ENCODE peak calls at places on chromosomes 3 and 15, in five cellular contexts. T is A673, S is fibroblast of lung, L is GM23338, U is mammary epithelial cell. O is an unnamed sample.

GRCh38 chr3:195042741-195043611 is 228.0 kb downstream of the XXYLT1 start:
- DNase-seq in T (no peak), L (peak), S (no peak), U (peak), O (no peak)

GRCh38 chr3:147398841-147399534 is 7.4 kb downstream of the ZIC4 start:
- DNase-seq in L (no peak), S (no peak), T (no peak), U (peak), O (no peak)

GRCh38 chr3:195119461-195120198 is 151.3 kb downstream of the XXYLT1 start:
- DNase-seq in L (peak), U (no peak), S (peak), T (no peak), O (no peak)

GRCh38 chr3:16190704-16191103 is 16.2 kb downstream of the GALNT15 start:
- DNase-seq in L (no peak), T (no peak), S (no peak), U (no peak), O (no peak)

GRCh38 chr3:12227833-12228232 is 61.0 kb upstream of the PPARG start:
- DNase-seq in T (no peak), S (peak), L (no peak), U (peak), O (no peak)

GRCh38 chr3:144273611-144274010 is 302.0 kb downstream of the DIPK2A start:
- DNase-seq in T (no peak), U (no peak), S (peak), L (no peak), O (no peak)

GRCh38 chr3:127822166-127822835 is at the start of gene MGLL:
- DNase-seq in T (peak), S (peak), L (peak), U (peak), O (no peak)

GRCh38 chr3:41267975-41268640 is 68.8 kb downstream of the CTNNB1 start:
- DNase-seq in T (no peak), U (peak), S (peak), L (no peak), O (peak)

GRCh38 chr3:69879051-69879450 is 120.5 kb upstream of the SAMMSON start:
- DNase-seq in U (no peak), L (no peak), T (no peak), S (no peak), O (no peak)

GRCh38 chr15:80325206-80325605 is 73.2 kb upstream of the CTXND1 start:
- DNase-seq in S (no peak), T (no peak), U (no peak), L (no peak), O (no peak)

GRCh38 chr3:195908439-195909293 is at the start of gene TNK2:
- DNase-seq in U (no peak), L (peak), S (no peak), T (no peak), O (no peak)

GRCh38 chr3:168327836-168328235 is 232.1 kb upstream of the GOLIM4 start:
- DNase-seq in U (no peak), T (no peak), L (no peak), S (no peak), O (no peak)

GRCh38 chr3:168325684-168326083 is 230.0 kb upstream of the GOLIM4 start:
- DNase-seq in S (no peak), L (no peak), U (no peak), T (no peak), O (no peak)

DNA sequence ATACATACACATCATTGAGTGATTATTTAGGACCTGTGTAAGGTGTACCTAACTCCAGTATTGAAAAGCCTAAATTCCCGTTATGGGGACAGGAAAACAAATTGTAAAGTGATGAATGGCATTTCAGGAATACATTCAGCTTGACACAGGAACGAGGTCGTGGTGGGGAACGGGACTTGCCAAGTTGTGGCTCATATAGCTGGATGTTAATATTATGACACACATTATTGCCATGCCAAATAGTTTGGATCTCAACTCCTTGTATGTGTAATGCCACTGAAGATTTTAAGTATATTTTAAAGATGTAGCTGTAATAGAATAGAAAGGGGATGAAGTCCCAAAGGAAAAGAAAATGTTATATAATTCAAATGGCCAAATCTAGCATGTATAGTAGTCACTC is 227.2 kb upstream of the GOLIM4 start:
- DNase-seq in L (no peak), S (peak), T (no peak), U (no peak), O (no peak)
- H3K4me3 ChIP-seq in L (no peak), S (no peak), T (no peak), U (no peak), O (no peak)

GRCh38 chr3:110391640-110392395 is 679.8 kb upstream of the NECTIN3 start:
- DNase-seq in S (peak), T (no peak), L (no peak), U (peak), O (no peak)
- TF ChIP-seq EZH2 in S (no peak), T (no peak), L (no peak), U (no peak), O (no peak)

DNA sequence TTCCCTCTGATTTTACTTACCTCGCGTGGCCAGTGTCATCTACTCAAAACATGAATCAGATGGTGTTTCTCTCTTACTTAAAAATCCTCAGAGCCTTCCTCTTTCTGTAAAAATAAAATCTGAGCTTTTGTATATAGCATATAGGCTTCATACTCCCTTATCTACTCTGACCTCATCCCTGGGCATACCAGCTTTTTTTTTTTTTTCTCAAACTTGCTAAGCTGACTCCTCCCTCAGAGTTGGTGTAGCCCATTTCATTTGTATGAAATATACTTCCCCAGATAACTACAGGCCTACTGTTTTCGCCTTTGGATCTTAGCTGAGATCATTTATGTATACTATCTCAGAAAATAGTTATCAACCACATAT is 648.9 kb upstream of the ALCAM start:
- DNase-seq in L (no peak), S (peak), U (no peak), T (no peak), O (no peak)
- H3K4me3 ChIP-seq in L (no peak), S (no peak), U (no peak), T (no peak), O (no peak)

DNA sequence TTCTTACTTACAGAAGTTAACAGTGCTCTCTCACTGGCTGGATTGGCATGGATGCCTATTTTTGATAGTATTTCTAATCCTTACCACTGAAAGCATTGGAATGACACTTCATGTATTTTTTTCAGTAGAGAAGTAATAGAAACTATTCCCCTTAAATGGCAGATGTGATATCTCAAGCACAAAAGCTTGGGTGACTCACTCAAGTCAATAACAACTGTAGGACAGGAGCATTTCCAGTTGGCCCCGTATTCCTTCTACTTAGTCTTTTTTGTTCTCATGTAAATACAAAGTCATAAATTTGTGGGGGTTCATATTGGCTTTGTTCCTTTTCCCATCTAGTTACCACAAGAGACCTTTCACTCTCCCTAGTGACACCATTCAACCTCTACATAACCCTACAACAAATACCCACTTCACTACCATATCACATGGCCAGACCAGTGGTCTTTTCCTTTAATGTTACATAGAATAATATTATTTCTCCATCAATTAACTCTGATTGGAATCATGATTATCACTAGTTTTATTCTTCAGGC is 94.3 kb upstream of the THBS1 start:
- DNase-seq in T (no peak), L (no peak), U (no peak), S (peak), O (no peak)
- TF ChIP-seq EZH2 in T (no peak), L (no peak), U (no peak), S (no peak), O (no peak)

GRCh38 chr3:63814300-63814699 is 4.8 kb upstream of the C3orf49 start:
- DNase-seq in L (peak), S (peak), T (no peak), U (no peak), O (no peak)
- H3K4me3 ChIP-seq in L (no peak), S (no peak), T (no peak), U (no peak), O (no peak)

GRCh38 chr3:58237940-58238681 is 519 bp downstream of the ABHD6 start:
- DNase-seq in S (no peak), T (no peak), L (peak), U (peak), O (no peak)
- TF ChIP-seq EZH2 in S (no peak), T (no peak), L (peak), U (no peak), O (no peak)

DNA sequence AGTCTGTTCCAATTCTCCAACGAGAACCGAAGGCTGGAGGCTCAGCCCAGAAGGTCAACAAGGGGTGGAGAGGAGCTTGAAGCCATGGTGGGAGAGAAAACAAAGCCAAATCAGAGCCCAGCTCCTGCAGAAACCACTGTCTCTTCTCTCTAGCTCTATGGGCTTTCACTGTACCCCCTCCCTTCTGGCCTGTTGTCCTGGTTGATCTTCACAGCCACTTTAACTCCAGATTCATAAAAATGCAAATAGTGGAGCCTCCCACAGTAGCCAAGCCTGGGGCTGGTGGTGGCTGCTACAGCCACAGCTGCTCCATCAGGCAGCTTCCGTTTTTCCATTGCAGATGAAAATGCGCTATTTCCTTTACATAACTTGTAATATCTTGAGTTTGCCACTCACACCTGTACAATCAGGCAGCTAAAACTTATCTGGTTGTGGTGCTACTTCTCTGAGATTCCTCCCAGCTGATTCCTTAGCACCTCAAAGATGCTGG is 20.7 kb upstream of the CAV3 start:
- DNase-seq in U (no peak), L (no peak), T (no peak), S (no peak), O (no peak)
- H3K4me3 ChIP-seq in U (no peak), L (no peak), T (no peak), S (no peak), O (no peak)

DNA sequence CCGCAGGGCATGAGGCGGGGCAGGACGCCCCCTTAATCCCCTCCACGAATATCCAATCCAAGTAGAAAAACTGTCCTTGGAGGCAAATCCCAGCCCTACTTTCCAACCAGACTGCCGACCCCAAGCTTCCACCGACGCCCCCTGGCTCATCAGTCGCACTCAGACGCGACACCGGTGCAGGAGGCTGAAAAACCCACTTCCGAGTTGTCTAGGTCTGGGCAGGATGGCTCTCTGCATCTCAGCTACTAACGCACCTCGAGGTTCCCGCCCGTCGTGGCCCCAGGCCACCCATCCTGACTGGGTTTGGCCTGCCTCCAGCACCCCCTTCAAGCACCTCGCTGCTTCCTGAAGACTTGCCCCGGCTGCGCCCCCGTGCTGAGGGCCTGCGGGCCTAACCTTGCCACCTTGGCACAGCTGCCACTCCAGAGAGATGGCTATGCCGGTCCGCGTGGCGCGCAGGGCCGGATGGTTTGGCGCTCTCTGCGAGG is 15.5 kb downstream of the RGMA start:
- DNase-seq in L (peak), S (no peak), T (no peak), U (no peak), O (no peak)
- TF ChIP-seq EZH2 in L (no peak), S (no peak), T (no peak), U (peak), O (peak)

DNA sequence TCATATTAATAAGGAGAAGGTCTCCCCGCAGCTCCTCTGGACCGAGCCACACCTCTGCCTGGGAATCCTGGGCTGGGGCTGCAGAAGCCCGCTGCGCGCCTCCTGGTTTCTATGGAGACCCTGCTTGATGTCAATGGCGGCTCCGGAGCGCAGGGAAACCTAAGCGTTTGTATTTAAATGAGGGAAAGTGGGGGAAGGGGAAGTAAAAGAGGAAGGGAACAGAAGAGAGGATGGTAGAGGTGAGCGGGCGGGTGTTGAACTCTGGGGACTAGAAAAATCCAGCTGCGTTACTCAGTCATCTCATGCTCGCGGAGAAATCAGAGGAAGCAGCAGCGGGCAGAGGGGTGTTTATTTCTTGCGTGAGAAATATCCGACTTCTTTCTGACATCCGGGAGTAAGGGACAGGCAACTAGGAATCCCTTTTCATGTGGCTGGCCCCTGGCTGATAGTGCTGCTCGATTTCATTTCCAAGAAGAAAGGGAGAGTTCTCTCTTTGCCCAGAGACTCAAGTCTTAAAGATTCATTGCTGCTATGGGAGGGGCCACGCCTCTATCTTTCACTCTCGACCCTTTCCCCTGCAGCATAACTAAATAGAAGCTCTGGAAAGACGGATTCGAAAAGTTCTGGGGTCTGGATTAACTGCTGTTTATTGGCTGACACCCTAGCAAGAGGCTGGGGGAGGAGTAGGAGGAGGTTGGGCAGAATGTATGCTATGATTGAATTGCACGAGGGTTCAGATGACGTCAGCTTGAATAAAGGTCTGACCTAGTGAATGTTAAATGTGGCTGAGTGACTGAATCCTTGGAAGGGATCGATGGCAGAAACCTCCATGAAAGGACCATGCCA is 110.5 kb upstream of the GAP43 start:
- DNase-seq in L (peak), U (peak), S (peak), T (peak), O (no peak)
- H3K4me3 ChIP-seq in L (peak), U (peak), S (peak), T (peak), O (peak)

DNA sequence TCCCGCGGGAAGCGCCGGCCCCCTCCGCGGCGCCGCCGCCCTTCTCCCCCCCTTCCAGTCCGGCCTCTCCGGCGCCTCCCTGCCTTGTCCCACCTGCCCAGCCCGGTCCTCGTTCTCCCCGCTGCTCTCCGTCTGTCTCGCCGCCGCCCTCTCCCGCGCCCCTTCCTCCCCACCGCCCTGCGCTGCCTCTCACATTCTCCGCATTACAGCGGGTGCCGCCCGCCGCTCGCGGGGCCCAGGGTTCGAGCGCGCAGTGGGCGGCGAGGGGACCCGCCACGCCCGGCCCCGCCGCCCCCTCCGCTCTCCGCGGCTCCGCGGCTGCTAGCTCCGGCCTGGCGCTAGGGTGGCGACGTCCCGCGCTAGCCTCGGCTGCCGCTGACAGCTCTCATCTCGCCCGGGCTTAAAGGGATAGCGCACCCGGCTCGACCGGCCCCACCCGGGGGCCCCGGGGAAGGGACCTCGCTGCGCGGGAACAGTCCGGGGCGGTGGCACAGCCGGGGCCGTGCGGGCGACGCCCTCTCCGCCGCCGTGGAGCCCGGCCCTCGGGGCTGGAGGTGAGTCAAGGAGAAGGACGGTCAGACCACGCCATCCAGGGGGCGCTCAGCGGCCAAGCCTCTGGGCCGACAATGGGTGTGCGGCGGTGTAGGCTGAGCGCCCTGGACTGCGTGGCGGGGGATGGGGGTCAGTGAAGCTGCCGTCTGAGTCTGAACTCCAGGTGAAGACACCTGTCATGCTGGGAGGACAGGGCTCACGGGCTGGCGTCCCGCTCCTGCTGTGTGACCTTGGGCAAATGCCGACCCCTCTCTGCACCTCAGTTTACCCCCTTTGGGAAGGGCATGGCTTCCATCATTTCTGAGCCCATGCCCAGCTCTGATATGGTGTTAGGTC is 187.4 kb upstream of the LINGO1 start:
- DNase-seq in T (peak), U (peak), S (peak), L (peak), O (no peak)
- TF ChIP-seq EZH2 in T (no peak), U (peak), S (peak), L (no peak), O (peak)